ENCODE peak calls at places on chromosomes 2 and 18, in four cellular contexts. V, J, R and Z are unnamed samples.

GRCh38 chr2:191030521-191031154 is 16.7 kb upstream of the STAT1 start:
- DNase-seq in V (no peak), J (peak), R (peak), Z (peak)

GRCh38 chr2:182144780-182145170 is 159.1 kb downstream of the PPP1R1C start:
- DNase-seq in V (peak), J (no peak), R (no peak), Z (no peak)

GRCh38 chr2:220936641-220937197 is 635.4 kb downstream of the EPHA4 start:
- DNase-seq in V (no peak), J (no peak), R (no peak), Z (no peak)

GRCh38 chr18:41967680-41968079 is 12.6 kb downstream of the PIK3C3 start:
- DNase-seq in V (no peak), J (no peak), R (no peak), Z (no peak)

GRCh38 chr18:41992066-41992465 is 37.0 kb downstream of the PIK3C3 start:
- DNase-seq in V (peak), J (peak), R (no peak), Z (no peak)

GRCh38 chr2:106970471-106971261 is 84.7 kb upstream of the ST6GAL2 start:
- DNase-seq in V (no peak), J (no peak), R (no peak), Z (no peak)

GRCh38 chr2:144967971-144968370 is 448.1 kb upstream of the ZEB2 start:
- DNase-seq in V (no peak), J (no peak), R (no peak), Z (no peak)

GRCh38 chr2:57809230-57809629 is 237.4 kb upstream of the VRK2 start:
- DNase-seq in V (no peak), J (no peak), R (no peak), Z (no peak)

GRCh38 chr2:113291191-113291590 is 12.5 kb upstream of the PAX8 start:
- DNase-seq in V (no peak), J (no peak), R (no peak), Z (no peak)

GRCh38 chr2:118047273-118047898 is 33.5 kb upstream of the CCDC93 start:
- DNase-seq in V (no peak), J (no peak), R (no peak), Z (no peak)

GRCh38 chr18:79191956-79192355 is 122.8 kb downstream of the ATP9B start:
- DNase-seq in V (no peak), J (no peak), R (no peak), Z (no peak)

GRCh38 chr2:165874445-165875039 is 79.0 kb downstream of the TTC21B start:
- DNase-seq in V (peak), J (peak), R (peak), Z (peak)

GRCh38 chr18:79960921-79961526 is 3.4 kb upstream of the HSBP1L1 start:
- DNase-seq in V (no peak), J (peak), R (no peak), Z (no peak)

GRCh38 chr2:39481611-39482010 is 44.5 kb upstream of the MAP4K3 start:
- DNase-seq in V (peak), J (no peak), R (no peak), Z (no peak)